ENCODE peak calls at places on chromosomes 13 and 19, in ten cellular contexts. Z is GM13976; B is NT2/D1; F is CD8-positive, alpha-beta memory T cell; J is anterior cingulate cortex; Q is GM23338; T is activated T-cell treated with anti-CD3 and anti-CD28 coated beads for 24 hours; I is stomach; E is hypothalamus; N is activated CD4-positive, alpha-beta memory T cell treated with anti-CD3 and anti-CD28 coated beads, Interleukin-2, amount 10 ng/mL, durations not matched to agents 7 days and 5 days. M is an unnamed sample.
A peak's percentile ranks its signal among the peaks of the same experiment; 100 is the strongest.

GRCh38 chr19:50173144-50173543 is 10.1 kb upstream of the IZUMO2 start:
- DNase-seq in B (no peak), N (peak; percentile 48), Q (no peak), F (no peak), T (no peak), J (no peak), Z (no peak), E (no peak), I (peak; percentile 39), M (no peak)

GRCh38 chr19:53538378-53539109 is 599 bp downstream of the ZNF331 start:
- DNase-seq in E (no peak), I (no peak), Z (no peak), F (no peak), N (no peak), B (no peak), Q (peak; percentile 11), T (no peak), J (no peak), M (no peak)

GRCh38 chr13:102555914-102556553 is 40.8 kb upstream of the TPP2 start:
- DNase-seq in I (no peak), B (peak; percentile 28), N (no peak), J (no peak), E (no peak), Z (peak; percentile 26), T (peak; percentile 1), Q (peak; percentile 74), F (no peak), M (no peak)

GRCh38 chr19:35249848-35250711 is 1.3 kb downstream of the LSR start:
- DNase-seq in E (no peak), N (no peak), I (no peak), Z (peak; percentile 16), B (no peak), T (no peak), Q (no peak), J (no peak), F (no peak), M (no peak)

GRCh38 chr13:74246398-74246975 is 112.3 kb upstream of the KLF12 start:
- DNase-seq in J (no peak), Q (no peak), T (peak; percentile 27), B (no peak), Z (no peak), F (no peak), I (no peak), E (peak; percentile 1), N (no peak), M (no peak)

GRCh38 chr19:52690395-52691214 is 44.2 kb downstream of the ZNF611 start:
- DNase-seq in Q (peak; percentile 96), N (peak; percentile 94), T (peak; percentile 86), J (peak; percentile 62), I (peak; percentile 93), E (peak; percentile 93), B (peak; percentile 71), F (peak; percentile 94), Z (peak; percentile 91), M (peak; percentile 84)

GRCh38 chr19:55441692-55442321 is 1.3 kb downstream of the SHISA7 start:
- DNase-seq in J (no peak), T (no peak), N (no peak), I (no peak), Z (no peak), Q (peak; percentile 87), F (no peak), E (no peak), B (no peak), M (no peak)

GRCh38 chr19:52946322-52947310 is 16.1 kb downstream of the ZNF816 start:
- DNase-seq in B (no peak), I (peak; percentile 87), J (no peak), Z (no peak), Q (peak; percentile 99), E (peak; percentile 62), N (no peak), T (no peak), F (no peak), M (no peak)

GRCh38 chr19:3801412-3802096 is 15.4 kb upstream of the MATK start:
- DNase-seq in J (peak; percentile 33), Z (peak; percentile 69), B (peak; percentile 20), E (peak; percentile 58), N (peak; percentile 74), F (peak; percentile 57), I (peak; percentile 44), Q (peak; percentile 90), T (no peak), M (peak; percentile 74)

GRCh38 chr13:42836930-42837329 is 55.5 kb downstream of the FAM216B start:
- DNase-seq in I (no peak), N (no peak), J (no peak), Z (no peak), B (no peak), T (no peak), F (no peak), E (no peak), Q (peak; percentile 52), M (no peak)

GRCh38 chr13:51325837-51326236 is 13.7 kb upstream of the SERPINE3 start:
- DNase-seq in N (no peak), T (no peak), J (no peak), B (no peak), E (no peak), F (no peak), Q (no peak), Z (no peak), I (no peak), M (peak; percentile 13)

GRCh38 chr19:14073925-14074838 is 1.6 kb downstream of the MISP3 start:
- DNase-seq in E (peak; percentile 60), Q (no peak), T (no peak), I (peak; percentile 66), F (no peak), Z (no peak), N (peak; percentile 31), J (peak; percentile 18), B (no peak), M (no peak)

M was measured in occipital lobe.